ENCODE peak calls at places on chromosomes 6 and 20, in eight cellular contexts. S, N, D, C, O, X, G and K are unnamed samples.
A peak's percentile ranks its signal among the peaks of the same experiment; 100 is the strongest.

GRCh38 chr20:23541330-23541729 is 27.0 kb downstream of the CST9L start:
- DNase-seq in X (no peak), D (no peak), S (no peak), O (no peak), N (no peak), C (no peak), G (no peak), K (no peak)

GRCh38 chr20:40668449-40669228 is 20.4 kb downstream of the MAFB start:
- DNase-seq in X (no peak), N (no peak), O (no peak), G (no peak), S (no peak), C (no peak), D (peak; percentile 56), K (no peak)

GRCh38 chr6:113636357-113636824 is 220.8 kb upstream of the MARCKS start:
- DNase-seq in G (no peak), N (no peak), O (no peak), X (no peak), S (no peak), D (no peak), C (no peak), K (no peak)

GRCh38 chr6:131968672-131969071 is 17.5 kb upstream of the CCN2 start:
- DNase-seq in X (no peak), G (no peak), C (no peak), N (no peak), O (no peak), D (no peak), S (no peak), K (no peak)

GRCh38 chr6:119193707-119194106 is 115.2 kb upstream of the FAM184A start:
- DNase-seq in N (no peak), D (no peak), X (no peak), C (no peak), S (no peak), O (no peak), G (no peak), K (peak; percentile 12)

GRCh38 chr6:125019873-125020272 is 57.6 kb downstream of the RNF217 start:
- DNase-seq in X (no peak), D (no peak), S (no peak), C (no peak), G (no peak), O (no peak), N (no peak), K (no peak)

GRCh38 chr6:137357263-137357947 is 136.8 kb downstream of the OLIG3 start:
- DNase-seq in X (no peak), O (no peak), N (no peak), D (no peak), G (no peak), C (no peak), S (no peak), K (no peak)

GRCh38 chr6:27452496-27452897 is 20.4 kb downstream of the ZNF184 start:
- DNase-seq in D (no peak), C (no peak), N (no peak), S (no peak), G (no peak), X (no peak), O (no peak), K (peak; percentile 44)

GRCh38 chr20:24938498-24938897 is 10.6 kb upstream of the CST7 start:
- DNase-seq in G (no peak), X (no peak), N (no peak), C (no peak), D (no peak), S (no peak), O (no peak), K (no peak)

GRCh38 chr6:149751239-149751638 is 1.7 kb downstream of the PCMT1 start:
- DNase-seq in D (no peak), S (no peak), N (no peak), O (no peak), G (no peak), C (no peak), X (no peak), K (no peak)

GRCh38 chr6:149749594-149750135 is at the start of gene PCMT1:
- DNase-seq in D (peak; percentile 80), G (peak; percentile 93), X (peak; percentile 92), N (peak; percentile 38), C (peak; percentile 90), S (peak; percentile 84), O (peak; percentile 84), K (peak; percentile 98)

GRCh38 chr6:149750136-149750609 is 632 bp downstream of the PCMT1 start:
- DNase-seq in O (peak; percentile 20), S (peak; percentile 34), N (peak; percentile 4), X (peak; percentile 42), G (peak; percentile 78), C (no peak), D (peak; percentile 49), K (peak; percentile 81)

GRCh38 chr6:149746147-149746946 is at the start of gene NUP43:
- DNase-seq in D (peak; percentile 84), C (peak; percentile 97), N (peak; percentile 70), O (peak; percentile 93), X (peak; percentile 94), S (peak; percentile 92), G (peak; percentile 93), K (peak; percentile 96)
- TF ChIP-seq POLR2A in D (peak; percentile 14), C (no peak), N (peak; percentile 48), O (no peak), X (peak; percentile 52), S (peak; percentile 35), G (peak; percentile 89), K (peak; percentile 72)

GRCh38 chr20:37392441-37393195 is 46.7 kb downstream of the SRC start:
- DNase-seq in D (no peak), N (no peak), C (no peak), G (no peak), S (no peak), O (no peak), X (no peak), K (peak; percentile 48)
- TF ChIP-seq POLR2A in D (no peak), N (no peak), C (no peak), G (no peak), S (no peak), O (no peak), X (no peak), K (no peak)

DNA sequence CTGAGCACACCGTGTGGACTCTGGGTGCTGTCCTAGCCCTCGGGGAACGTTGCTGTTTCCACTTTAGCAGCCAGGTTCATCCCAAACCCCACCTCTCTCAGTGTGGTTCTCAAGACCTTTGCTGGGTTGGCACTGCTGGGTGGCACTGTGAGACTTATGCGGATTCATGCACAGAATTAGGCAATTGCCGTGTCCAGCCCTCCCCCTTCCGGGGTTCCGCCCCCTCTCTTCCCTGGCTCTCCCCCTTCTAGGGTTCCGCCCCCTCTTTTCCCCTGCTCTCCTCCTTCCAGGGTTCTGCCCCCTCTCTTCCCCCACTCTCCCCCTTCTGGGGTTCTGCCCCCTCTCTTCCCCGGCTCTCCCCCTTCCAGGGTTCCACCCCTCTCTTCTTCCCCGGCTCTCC is 39.8 kb upstream of the SLCO4A1 start:
- DNase-seq in C (no peak), O (peak; percentile 75), N (no peak), S (no peak), X (peak; percentile 23), G (no peak), D (no peak), K (no peak)
- TF ChIP-seq POLR2A in C (no peak), O (no peak), N (no peak), S (no peak), X (no peak), G (no peak), D (no peak), K (no peak)

GRCh38 chr6:43037197-43037596 is 15.8 kb downstream of the RRP36 start:
- DNase-seq in O (no peak), X (no peak), D (no peak), N (no peak), C (no peak), G (no peak), S (no peak), K (no peak)
- TF ChIP-seq POLR2A in O (no peak), X (no peak), D (no peak), N (no peak), C (no peak), G (no peak), S (no peak), K (no peak)